ENCODE peak calls at places on chromosomes 1 and 21, in five cellular contexts. Z is thoracic aorta; R is CD8-positive, alpha-beta T cell; I is foreskin fibroblast; H is astrocyte of the spinal cord. D is an unnamed sample.

GRCh38 chr1:36743286-36744005 is 260.7 kb upstream of the CSF3R start:
- DNase-seq in Z (no peak), R (no peak), I (no peak), H (no peak), D (no peak)

GRCh38 chr1:84062496-84062895 is 63.6 kb upstream of the TTLL7 start:
- DNase-seq in Z (no peak), R (no peak), I (no peak), H (no peak), D (no peak)

GRCh38 chr1:29269356-29269755 is 33.0 kb downstream of the PTPRU start:
- DNase-seq in Z (no peak), R (no peak), I (no peak), H (no peak), D (no peak)

GRCh38 chr1:198042168-198042567 is 114.6 kb upstream of the NEK7 start:
- DNase-seq in Z (no peak), R (no peak), I (no peak), H (peak; percentile 7), D (no peak)

GRCh38 chr21:45554477-45555175 is 12.4 kb upstream of the SLC19A1 start:
- DNase-seq in Z (no peak), R (peak; percentile 91), I (peak; percentile 72), H (peak; percentile 58), D (peak; percentile 56)

GRCh38 chr1:19115082-19115808 is 94.8 kb downstream of the UBR4 start:
- DNase-seq in Z (no peak), R (no peak), I (no peak), H (no peak), D (no peak)

GRCh38 chr21:44365251-44365966 is 12.0 kb downstream of the TRPM2 start:
- DNase-seq in Z (no peak), R (no peak), I (no peak), H (no peak), D (no peak)

GRCh38 chr1:28155628-28156027 is 20.9 kb downstream of the PTAFR start:
- DNase-seq in Z (no peak), R (no peak), I (no peak), H (no peak), D (no peak)

GRCh38 chr1:167360120-167360519 is 139.4 kb downstream of the POU2F1 start:
- DNase-seq in Z (no peak), R (no peak), I (no peak), H (peak; percentile 2), D (no peak)

GRCh38 chr1:179017383-179018326 is 8.0 kb upstream of the FAM20B start:
- DNase-seq in Z (no peak), R (no peak), I (peak; percentile 39), H (no peak), D (no peak)

GRCh38 chr1:226480459-226480858 is 68.1 kb upstream of the STUM start:
- DNase-seq in Z (no peak), R (no peak), I (no peak), H (no peak), D (no peak)

GRCh38 chr21:45622416-45623097 is 21.0 kb upstream of the PCBP3 start:
- DNase-seq in Z (no peak), R (no peak), I (no peak), H (no peak), D (no peak)

GRCh38 chr1:6580588-6581270 is 935 bp downstream of the ZBTB48 start:
- DNase-seq in Z (no peak), R (no peak), I (no peak), H (no peak), D (no peak)
- TF ChIP-seq CTCF in Z (no peak), R (no peak), I (no peak), H (no peak), D (peak; percentile 41)

GRCh38 chr1:42504535-42505128 is 41.5 kb downstream of the CCDC30 start:
- DNase-seq in Z (no peak), R (no peak), I (no peak), H (no peak), D (no peak)
- H3K4me3 ChIP-seq in Z (no peak overlapping the region), R (no peak overlapping the region), I (no peak overlapping the region), H (no peak overlapping the region), D (no peak overlapping the region)

GRCh38 chr1:1140673-1141072 is 24.8 kb upstream of the C1orf159 start:
- DNase-seq in Z (no peak), R (no peak), I (no peak), H (no peak), D (no peak)
- TF ChIP-seq CTCF in Z (no peak), R (no peak), I (no peak), H (no peak), D (no peak)

DNA sequence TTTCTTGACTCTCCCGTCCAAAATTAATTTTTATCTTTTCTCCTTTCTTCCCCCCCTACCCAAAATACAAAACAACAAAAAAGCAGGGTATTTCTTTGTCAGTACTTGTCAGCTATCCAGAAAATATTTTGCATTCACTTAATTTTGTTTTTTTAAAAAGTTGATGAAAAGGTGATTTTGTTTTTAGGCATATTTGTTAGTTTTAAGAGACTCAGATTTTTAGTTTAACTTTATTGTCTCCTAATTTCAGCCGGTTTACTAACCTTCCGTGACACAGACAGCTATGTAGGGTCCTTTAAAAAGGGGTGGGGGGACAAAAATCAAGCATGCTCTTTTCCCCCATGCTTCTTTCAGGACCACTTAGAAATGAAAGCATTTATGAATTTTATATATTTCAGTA is 1.5 kb downstream of the PBX1 start:
- DNase-seq in Z (no peak), R (no peak), I (no peak), H (peak; percentile 32), D (no peak)
- H3K4me3 ChIP-seq in Z (peak overlapping the region; percentile 92), R (no peak overlapping the region), I (peak overlapping the region; percentile 82), H (peak overlapping the region; percentile 64), D (peak overlapping the region; percentile 74)

GRCh38 chr1:203166192-203166940 is 9.3 kb downstream of the MYBPH start:
- DNase-seq in Z (no peak), R (no peak), I (no peak), H (no peak), D (no peak)
- TF ChIP-seq CTCF in Z (no peak), R (no peak), I (no peak), H (no peak), D (peak; percentile 32)

GRCh38 chr1:64917907-64918306 is 48.4 kb downstream of the JAK1 start:
- DNase-seq in Z (no peak), R (no peak), I (no peak), H (no peak), D (no peak)

GRCh38 chr1:64917328-64917861 is 49.0 kb downstream of the JAK1 start:
- DNase-seq in Z (peak; percentile 28), R (no peak), I (peak; percentile 98), H (peak; percentile 97), D (peak; percentile 96)

GRCh38 chr1:64912191-64912590 is 54.2 kb downstream of the JAK1 start:
- DNase-seq in Z (no peak), R (no peak), I (no peak), H (no peak), D (no peak)

GRCh38 chr1:64913361-64914015 is 52.9 kb downstream of the JAK1 start:
- DNase-seq in Z (no peak), R (no peak), I (no peak), H (no peak), D (no peak)

DNA sequence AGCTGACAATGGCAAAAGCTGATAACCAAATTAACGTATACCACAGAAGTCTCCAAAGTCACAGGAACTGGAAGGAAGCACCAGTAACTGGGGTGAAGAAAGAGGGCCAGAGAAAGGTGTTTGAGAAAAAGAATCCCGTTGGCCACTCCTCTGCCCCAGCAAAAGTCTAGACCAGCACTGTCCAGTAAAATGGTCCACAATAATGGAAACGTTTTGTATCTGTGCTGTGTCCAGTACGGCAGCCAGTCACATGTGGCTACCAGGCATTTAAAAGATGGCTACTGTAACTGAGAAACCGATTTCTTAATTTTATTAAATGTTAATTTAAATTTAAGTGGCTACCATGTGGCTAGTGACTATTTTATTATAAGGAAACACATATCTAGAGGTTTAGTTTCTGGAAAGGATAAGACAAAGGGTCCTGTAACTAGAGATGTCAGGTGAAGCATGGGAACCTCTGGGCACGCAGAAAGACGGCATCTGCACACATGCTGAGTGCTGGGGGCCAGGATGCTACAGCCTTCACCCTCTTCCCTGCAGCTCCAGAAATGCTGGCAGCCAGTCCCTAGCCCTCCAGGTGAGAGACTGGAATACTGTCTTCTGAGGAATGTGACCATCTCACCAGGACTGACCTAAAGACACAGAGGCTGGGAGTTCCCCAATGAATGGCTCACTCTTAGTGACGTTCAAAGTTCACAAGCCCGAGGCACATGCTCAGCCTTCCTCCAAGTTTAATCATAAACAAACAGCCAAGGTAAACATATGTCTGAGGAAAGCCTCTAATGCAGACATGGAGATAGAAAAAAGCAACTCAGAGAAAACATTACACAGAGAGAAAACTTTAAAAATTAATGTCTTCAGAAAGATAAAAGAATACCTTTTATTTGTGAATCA is 50.7 kb downstream of the JAK1 start:
- DNase-seq in Z (no peak), R (no peak), I (peak; percentile 47), H (peak; percentile 80), D (peak; percentile 93)
- H3K4me3 ChIP-seq in Z (no peak overlapping the region), R (no peak overlapping the region), I (no peak overlapping the region), H (no peak overlapping the region), D (no peak overlapping the region)

GRCh38 chr1:203217139-203217621 is 12.3 kb downstream of the CHIT1 start:
- DNase-seq in Z (no peak), R (no peak), I (no peak), H (no peak), D (no peak)
- TF ChIP-seq CTCF in Z (no peak), R (no peak), I (no peak), H (no peak), D (peak; percentile 40)

DNA sequence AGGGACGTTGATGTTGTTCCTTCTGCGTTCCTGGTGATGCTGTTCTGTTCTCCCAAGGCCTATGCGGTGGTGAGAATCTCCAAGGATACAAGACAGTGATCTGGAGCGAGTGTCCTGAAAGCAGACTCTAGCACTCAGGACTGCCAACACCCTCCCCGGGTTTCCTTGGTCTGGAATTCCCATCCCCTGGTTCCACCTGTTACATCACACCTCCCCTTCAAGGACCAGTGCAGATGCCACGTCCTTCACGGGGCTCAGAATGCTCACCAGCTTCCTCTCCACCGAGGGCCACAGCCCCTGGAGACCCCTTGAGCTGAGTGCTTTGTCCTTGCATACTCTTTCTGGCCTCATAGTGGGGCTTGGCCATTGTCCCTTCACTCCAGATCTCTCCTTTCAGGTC is 43.5 kb downstream of the B3GALT5 start:
- DNase-seq in Z (no peak), R (no peak), I (no peak), H (no peak), D (no peak)
- H3K4me3 ChIP-seq in Z (no peak overlapping the region), R (no peak overlapping the region), I (no peak overlapping the region), H (no peak overlapping the region), D (no peak overlapping the region)

DNA sequence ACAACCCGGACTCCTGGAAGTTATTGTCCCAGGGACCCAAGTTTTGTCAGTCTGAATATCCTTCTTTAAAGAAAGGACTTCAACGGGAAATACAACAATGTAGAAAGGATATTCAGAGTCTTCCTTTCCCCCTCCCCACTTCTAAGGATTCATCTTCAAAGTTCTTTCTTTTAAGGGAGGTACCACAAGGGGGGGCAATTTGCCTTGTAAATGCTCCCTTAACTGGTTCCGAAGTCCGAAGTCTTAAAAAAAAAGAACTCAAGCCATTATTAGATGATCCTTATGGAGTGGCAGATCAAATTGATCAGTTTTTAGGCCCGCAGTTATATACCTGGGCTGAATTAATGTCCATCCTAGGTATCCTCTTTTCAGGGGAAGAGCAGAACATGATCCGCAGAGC is 47.0 kb downstream of the SERINC2 start:
- DNase-seq in Z (no peak), R (no peak), I (peak; percentile 14), H (no peak), D (no peak)
- TF ChIP-seq CTCF in Z (no peak), R (no peak), I (peak; percentile 17), H (peak; percentile 8), D (peak; percentile 32)

D was measured in brain microvascular endothelial cell.